ENCODE peak calls at places on chromosomes 7 and 10, in eight cellular contexts. H is AG04450, Q is spleen, A is PC-9, D is lower lobe of right lung, S is endodermal cell, L is colonic mucosa, O is testis. N is an unnamed sample.

GRCh38 chr7:23938937-23939552 is 229.0 kb downstream of the STK31 start:
- DNase-seq in H (no peak), Q (no peak), A (peak; percentile 25), D (no peak), S (peak; percentile 83), L (peak; percentile 27), O (peak; percentile 40), N (peak; percentile 74)

GRCh38 chr7:92621026-92621540 is 30.9 kb upstream of the FAM133B start:
- DNase-seq in H (peak; percentile 85), Q (no peak), A (peak; percentile 70), D (no peak), S (peak; percentile 71), L (peak; percentile 77), O (peak; percentile 68), N (peak; percentile 69)

GRCh38 chr10:26959841-26960240 is 99.1 kb upstream of the ABI1 start:
- DNase-seq in H (no peak), Q (no peak), A (no peak), D (no peak), S (no peak), L (no peak), O (no peak), N (no peak)

GRCh38 chr7:23020742-23021401 is 6.9 kb upstream of the HYCC1 start:
- DNase-seq in H (peak; percentile 47), Q (no peak), A (peak; percentile 34), D (no peak), S (no peak), L (no peak), O (no peak), N (peak; percentile 11)

GRCh38 chr7:142567676-142568075 is 181.6 kb upstream of the PRSS1 start:
- DNase-seq in H (no peak), Q (no peak), A (no peak), D (no peak), S (no peak), L (no peak), O (no peak), N (no peak)

GRCh38 chr10:131169146-131169545 is 142.4 kb downstream of the TCERG1L start:
- DNase-seq in H (no peak), Q (peak; percentile 51), A (no peak), D (no peak), S (no peak), L (no peak), O (peak; percentile 6), N (no peak)

GRCh38 chr10:62354941-62355340 is 19.2 kb upstream of the ZNF365 start:
- DNase-seq in H (no peak), Q (no peak), A (no peak), D (no peak), S (no peak), L (no peak), O (no peak), N (no peak)

GRCh38 chr7:48760528-48761265 is 163.7 kb upstream of the CDC14C start:
- DNase-seq in H (no peak), Q (no peak), A (no peak), D (no peak), S (no peak), L (no peak), O (no peak), N (no peak)

GRCh38 chr10:65778753-65779152 is 1147.1 kb upstream of the LRRTM3 start:
- DNase-seq in H (no peak), Q (no peak), A (no peak), D (peak; percentile 28), S (no peak), L (no peak), O (no peak), N (no peak)

GRCh38 chr7:136588216-136588615 is 280.2 kb upstream of the CHRM2 start:
- DNase-seq in H (no peak), Q (no peak), A (no peak), D (no peak), S (no peak), L (no peak), O (no peak), N (no peak)

GRCh38 chr10:90857635-90858488 is at the start of gene HTR7:
- DNase-seq in H (no peak), Q (peak; percentile 89), A (peak; percentile 56), D (peak; percentile 73), S (peak; percentile 90), L (peak; percentile 52), O (peak; percentile 69), N (peak; percentile 60)

GRCh38 chr10:71223365-71224058 is 11.1 kb downstream of the UNC5B start:
- DNase-seq in H (no peak), Q (peak; percentile 51), A (no peak), D (no peak), S (peak; percentile 43), L (no peak), O (no peak), N (no peak)

GRCh38 chr10:11328264-11329054 is 283.0 kb downstream of the USP6NL start:
- DNase-seq in H (no peak), Q (no peak), A (no peak), D (no peak), S (no peak), L (no peak), O (no peak), N (no peak)

GRCh38 chr7:102849538-102849937 is 63.3 kb upstream of the LRRC17 start:
- DNase-seq in H (no peak), Q (no peak), A (no peak), D (no peak), S (no peak), L (no peak), O (no peak), N (no peak)

DNA sequence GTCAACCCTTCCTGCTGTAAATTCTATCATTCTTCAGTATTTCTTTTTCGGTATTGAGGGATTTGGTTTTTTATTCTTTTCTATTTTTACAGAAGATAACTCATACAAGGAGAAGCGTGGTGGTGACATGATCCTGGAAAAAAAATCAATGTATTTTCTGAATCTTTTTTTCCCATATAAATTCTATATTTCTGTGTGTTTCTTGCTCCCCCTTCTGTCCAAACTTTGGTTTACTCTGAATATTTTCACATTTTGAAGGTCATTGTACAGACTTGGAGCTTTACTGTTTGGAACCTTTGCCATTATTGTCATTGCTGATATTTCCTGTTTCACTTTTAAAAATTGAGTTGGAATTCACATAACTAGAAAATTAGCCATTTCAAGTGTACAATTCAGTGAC is 246.3 kb downstream of the REEP3 start:
- DNase-seq in H (no peak), Q (no peak), A (no peak), D (no peak), S (no peak), L (no peak), O (no peak), N (no peak)
- TF ChIP-seq CTCF in H (peak; percentile 54), Q (no peak), A (peak; percentile 71), D (peak; percentile 24), S (peak; percentile 62), L (peak; percentile 9), O (peak; percentile 27), N (peak; percentile 60)

GRCh38 chr7:132575336-132575986 is 809 bp downstream of the PLXNA4 start:
- DNase-seq in H (no peak), Q (no peak), A (no peak), D (no peak), S (peak; percentile 83), L (peak; percentile 30), O (peak; percentile 76), N (no peak)
- TF ChIP-seq CTCF in H (no peak), Q (no peak), A (no peak), D (no peak), S (peak; percentile 38), L (no peak), O (peak; percentile 18), N (no peak)

DNA sequence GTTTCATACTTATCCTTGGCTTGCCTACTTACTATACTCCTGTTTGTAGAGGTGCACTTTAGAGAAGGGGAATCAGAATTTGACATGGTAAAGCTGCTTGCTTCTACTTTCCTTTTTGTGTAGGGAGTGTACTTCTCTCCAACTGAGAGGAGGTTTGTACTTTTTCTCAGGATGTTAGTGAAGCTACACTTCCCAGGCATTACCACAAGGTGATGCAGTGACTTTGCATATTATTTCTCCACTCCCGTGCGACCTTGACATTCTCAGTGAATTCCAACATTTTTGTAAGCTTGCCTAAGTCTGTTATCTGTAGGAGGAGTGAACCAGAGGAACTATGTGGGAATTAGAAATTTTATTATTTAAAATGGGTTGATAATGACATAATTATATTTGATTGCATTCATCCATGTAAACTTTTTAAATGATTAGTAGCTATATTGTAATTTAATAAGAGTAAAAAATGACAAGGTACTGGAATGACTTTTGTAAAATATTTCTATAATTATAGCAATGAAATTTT is 5.2 kb downstream of the TAX1BP1 start:
- DNase-seq in H (peak; percentile 51), Q (no peak), A (peak; percentile 47), D (no peak), S (peak; percentile 69), L (no peak), O (peak; percentile 71), N (peak; percentile 46)
- TF ChIP-seq CTCF in H (peak; percentile 80), Q (peak; percentile 60), A (peak; percentile 81), D (peak; percentile 56), S (peak; percentile 79), L (peak; percentile 37), O (peak; percentile 91), N (peak; percentile 66)

GRCh38 chr7:73894851-73895441 is 34.0 kb downstream of the TMEM270 start:
- DNase-seq in H (peak; percentile 78), Q (no peak), A (peak; percentile 83), D (peak; percentile 57), S (no peak), L (no peak), O (no peak), N (no peak)
- TF ChIP-seq CTCF in H (no peak), Q (no peak), A (no peak), D (no peak), S (no peak), L (no peak), O (no peak), N (no peak)

DNA sequence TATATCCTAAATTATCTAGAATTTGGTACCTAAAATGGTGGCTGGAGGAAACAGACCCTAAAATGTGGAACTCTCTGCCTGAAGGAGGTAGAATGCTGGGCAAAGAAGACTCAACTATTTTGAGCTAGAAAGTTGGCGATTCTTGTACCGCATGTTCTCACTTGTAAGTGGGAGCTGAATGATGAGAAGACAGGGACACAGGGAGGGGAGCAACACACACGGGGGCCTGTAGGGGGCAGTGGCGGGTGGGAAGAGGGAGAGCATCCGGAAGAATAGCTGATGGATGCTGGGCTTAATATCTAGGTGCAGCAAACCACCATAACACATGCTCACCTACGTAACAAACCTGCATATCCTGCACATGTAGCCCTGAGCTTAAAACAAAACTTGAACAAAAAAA is 250.6 kb downstream of the CALN1 start:
- DNase-seq in H (no peak), Q (no peak), A (no peak), D (no peak), S (peak; percentile 86), L (no peak), O (no peak), N (no peak)
- TF ChIP-seq CTCF in H (no peak), Q (no peak), A (peak; percentile 34), D (no peak), S (peak; percentile 68), L (no peak), O (no peak), N (no peak)